ENCODE peak calls at places on chromosomes 1 and 21, in six cellular contexts. H is lung, B is hepatocyte, O is type B pancreatic cell, P is GM12865, G is PC-9. T is an unnamed sample.

GRCh38 chr1:99018313-99018712 is 13.7 kb upstream of the PLPPR5 start:
- DNase-seq in H (no peak), B (no peak), O (no peak), P (no peak), G (no peak), T (no peak)

GRCh38 chr21:46116846-46117585 is 19.1 kb downstream of the COL6A2 start:
- DNase-seq in H (no peak), B (no peak), O (peak), P (no peak), G (peak), T (peak)

GRCh38 chr1:110152133-110152785 is 2.0 kb downstream of the SLC6A17 start:
- DNase-seq in H (no peak), B (no peak), O (no peak), P (no peak), G (no peak), T (peak)

GRCh38 chr21:40752125-40752524 is 94.8 kb downstream of the DSCAM start:
- DNase-seq in H (no peak), B (no peak), O (no peak), P (no peak), G (no peak), T (no peak)

GRCh38 chr1:53325326-53326087 is 2.4 kb downstream of the LRP8 start:
- DNase-seq in H (no peak), B (no peak), O (no peak), P (no peak), G (no peak), T (peak)

GRCh38 chr1:169041371-169041770 is 65.1 kb upstream of the ATP1B1 start:
- DNase-seq in H (no peak), B (no peak), O (no peak), P (no peak), G (no peak), T (no peak)

GRCh38 chr1:37465596-37466517 is 8.5 kb upstream of the ZC3H12A start:
- DNase-seq in H (no peak), B (peak), O (no peak), P (no peak), G (no peak), T (peak)

GRCh38 chr1:76802094-76802493 is 65.2 kb upstream of the ST6GALNAC5 start:
- DNase-seq in H (no peak), B (no peak), O (no peak), P (no peak), G (no peak), T (no peak)

GRCh38 chr21:41419921-41420862 is 5.8 kb upstream of the MX1 start:
- DNase-seq in H (peak), B (peak), O (peak), P (peak), G (peak), T (peak)

GRCh38 chr1:158998781-158999161 is 10.9 kb upstream of the IFI16 start:
- DNase-seq in H (peak), B (peak), O (no peak), P (peak), G (peak), T (peak)

GRCh38 chr1:240701412-240701811 is 89.5 kb upstream of the GREM2 start:
- DNase-seq in H (no peak), B (peak), O (no peak), P (no peak), G (peak), T (peak)

GRCh38 chr1:246311461-246311860 is 195.6 kb downstream of the SMYD3 start:
- DNase-seq in H (no peak), B (no peak), O (no peak), P (no peak), G (no peak), T (no peak)
- TF ChIP-seq CTCF in H (no peak), B (no peak), O (no peak), P (no peak), G (no peak), T (no peak)

GRCh38 chr1:107740574-107740973 is 224.4 kb downstream of the VAV3 start:
- DNase-seq in H (no peak), B (no peak), O (no peak), P (no peak), G (no peak), T (no peak)

GRCh38 chr1:107739183-107739582 is 225.8 kb downstream of the VAV3 start:
- DNase-seq in H (no peak), B (no peak), O (no peak), P (no peak), G (no peak), T (no peak)

GRCh38 chr1:107741242-107741641 is 223.7 kb downstream of the VAV3 start:
- DNase-seq in H (no peak), B (no peak), O (no peak), P (no peak), G (no peak), T (no peak)

DNA sequence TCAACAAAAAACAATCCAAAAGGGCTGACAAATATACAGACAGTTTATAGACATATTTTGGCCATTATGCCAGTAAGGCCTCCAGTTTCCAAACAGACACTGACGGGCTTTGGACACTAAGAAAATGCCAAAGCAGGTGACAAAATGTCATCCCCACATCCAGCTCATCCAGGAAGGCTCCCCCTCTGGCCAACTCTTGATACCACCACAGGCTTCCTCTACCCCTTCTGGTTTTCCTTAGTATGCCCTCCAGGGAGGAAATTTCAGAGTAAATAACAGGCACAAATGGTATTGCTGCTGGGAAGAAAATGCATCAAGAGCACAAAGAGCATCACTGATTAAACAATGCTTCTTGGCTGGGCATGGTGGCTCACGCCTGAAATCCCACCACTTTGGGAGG is 225.3 kb downstream of the VAV3 start:
- DNase-seq in H (no peak), B (no peak), O (no peak), P (no peak), G (no peak), T (no peak)
- TF ChIP-seq CTCF in H (no peak), B (no peak), O (no peak), P (no peak), G (no peak), T (no peak)

DNA sequence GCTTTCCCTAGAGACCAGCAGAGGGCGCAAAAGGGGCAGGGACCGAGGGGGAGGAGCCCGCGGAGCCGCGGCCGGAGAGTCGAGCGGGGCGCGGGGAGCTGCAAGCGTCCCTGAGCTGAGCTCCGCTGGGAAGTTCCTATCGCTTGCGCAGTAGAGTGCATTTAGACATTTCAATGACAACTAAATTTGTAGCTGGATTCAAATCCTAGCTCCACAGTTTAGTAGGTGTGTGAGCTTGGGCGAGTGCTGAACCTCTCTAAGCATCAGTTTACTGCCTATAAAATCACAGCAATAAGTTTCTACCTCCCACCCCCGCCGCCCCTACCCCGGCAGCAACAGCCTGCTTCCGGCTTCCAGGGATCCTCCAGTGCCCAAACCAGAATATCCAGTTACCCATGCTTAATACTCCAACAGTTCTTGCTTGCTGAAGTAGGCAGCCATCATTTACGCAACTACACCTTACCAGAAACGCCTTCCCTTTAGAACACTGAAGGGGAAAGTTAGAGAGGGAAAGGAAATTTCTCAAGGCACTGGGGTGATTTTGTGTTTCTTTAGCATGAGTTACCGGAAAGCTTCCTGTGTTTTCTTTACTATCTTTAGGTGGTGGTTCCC is 9.1 kb downstream of the TLR5 start:
- DNase-seq in H (peak), B (peak), O (peak), P (peak), G (peak), T (peak)
- TF ChIP-seq CTCF in H (peak), B (peak), O (peak), P (peak), G (peak), T (no peak)

GRCh38 chr1:150072959-150073358 is 5.4 kb downstream of the VPS45 start:
- DNase-seq in H (no peak), B (no peak), O (no peak), P (peak), G (no peak), T (peak)
- TF ChIP-seq CTCF in H (peak), B (peak), O (peak), P (peak), G (peak), T (peak)

GRCh38 chr1:207897188-207897587 is 13.7 kb downstream of the CD34 start:
- DNase-seq in H (no peak), B (no peak), O (no peak), P (no peak), G (no peak), T (peak)
- TF ChIP-seq CTCF in H (peak), B (peak), O (peak), P (no peak), G (peak), T (peak)

GRCh38 chr1:2199042-2199810 is 4.7 kb upstream of the FAAP20 start:
- DNase-seq in H (peak), B (peak), O (no peak), P (no peak), G (peak), T (peak)
- TF ChIP-seq CTCF in H (no peak), B (peak), O (no peak), P (no peak), G (no peak), T (no peak)

T was measured in MCF 10A.